ENCODE peak calls at places on chromosome 9, in eight cellular contexts. O is SK-N-SH, U is GM23338, M is Panc1, J is HCT116, K is suprapubic skin, H is upper lobe of left lung, V is stomach. C is an unnamed sample.

GRCh38 chr9:128340691-128341434 is 536 bp downstream of the SLC27A4 start:
- DNase-seq in O (peak; percentile 69), U (peak; percentile 48), M (no peak), J (no peak), K (peak; percentile 74), H (no peak), V (peak; percentile 27), C (peak; percentile 27)

GRCh38 chr9:76313771-76314170 is 80.5 kb downstream of the RFK start:
- DNase-seq in O (no peak), U (no peak), M (no peak), J (no peak), K (no peak), H (no peak), V (no peak), C (peak; percentile 49)

GRCh38 chr9:114382951-114383865 is 4.6 kb downstream of the AKNA start:
- DNase-seq in O (no peak), U (peak; percentile 83), M (no peak), J (no peak), K (no peak), H (peak; percentile 40), V (no peak), C (peak; percentile 48)

GRCh38 chr9:19703702-19704101 is 85.1 kb downstream of the SLC24A2 start:
- DNase-seq in O (no peak), U (no peak), M (no peak), J (no peak), K (no peak), H (no peak), V (no peak), C (no peak)

GRCh38 chr9:85577353-85577952 is 164.3 kb downstream of the AGTPBP1 start:
- DNase-seq in O (no peak), U (no peak), M (no peak), J (no peak), K (no peak), H (no peak), V (no peak), C (no peak)

GRCh38 chr9:98315067-98315453 is 59.6 kb upstream of the TBC1D2 start:
- DNase-seq in O (no peak), U (no peak), M (no peak), J (no peak), K (no peak), H (no peak), V (no peak), C (no peak)

GRCh38 chr9:37300620-37301368 is 121.7 kb upstream of the GRHPR start:
- DNase-seq in O (no peak), U (no peak), M (no peak), J (no peak), K (no peak), H (no peak), V (no peak), C (no peak)

GRCh38 chr9:20208951-20209350 is 413.3 kb downstream of the MLLT3 start:
- DNase-seq in O (no peak), U (no peak), M (no peak), J (no peak), K (no peak), H (no peak), V (no peak), C (no peak)

GRCh38 chr9:1535051-1535450 is 480.1 kb upstream of the SMARCA2 start:
- DNase-seq in O (no peak), U (no peak), M (no peak), J (no peak), K (no peak), H (no peak), V (no peak), C (no peak)

GRCh38 chr9:134939080-134939733 is 21.5 kb upstream of the FCN1 start:
- DNase-seq in O (no peak), U (no peak), M (no peak), J (no peak), K (no peak), H (no peak), V (no peak), C (no peak)

GRCh38 chr9:77712533-77713130 is 64.5 kb upstream of the GNA14 start:
- DNase-seq in O (no peak), U (no peak), M (no peak), J (no peak), K (no peak), H (no peak), V (no peak), C (no peak)

GRCh38 chr9:112180387-112180881 is 5.3 kb upstream of the SUSD1 start:
- DNase-seq in O (no peak), U (no peak), M (no peak), J (no peak), K (no peak), H (no peak), V (no peak), C (no peak)

GRCh38 chr9:28264368-28264767 is 691.1 kb upstream of the C9orf72 start:
- DNase-seq in O (no peak), U (no peak), M (no peak), J (no peak), K (no peak), H (no peak), V (no peak), C (no peak)

GRCh38 chr9:104361207-104361606 is 142.9 kb upstream of the OR13F1 start:
- DNase-seq in O (no peak), U (peak; percentile 35), M (no peak), J (no peak), K (no peak), H (no peak), V (no peak), C (no peak)

GRCh38 chr9:93139365-93140182 is 5.5 kb upstream of the NINJ1 start:
- DNase-seq in O (no peak), U (no peak), M (no peak), J (no peak), K (no peak), H (no peak), V (no peak), C (no peak)

GRCh38 chr9:114102484-114102883 is 3.4 kb upstream of the KIF12 start:
- DNase-seq in O (no peak), U (no peak), M (no peak), J (no peak), K (no peak), H (no peak), V (no peak), C (no peak)

GRCh38 chr9:95494416-95495371 is 22.1 kb downstream of the PTCH1 start:
- DNase-seq in O (peak; percentile 69), U (peak; percentile 70), M (no peak), J (no peak), K (no peak), H (peak; percentile 86), V (peak; percentile 58), C (peak; percentile 82)

DNA sequence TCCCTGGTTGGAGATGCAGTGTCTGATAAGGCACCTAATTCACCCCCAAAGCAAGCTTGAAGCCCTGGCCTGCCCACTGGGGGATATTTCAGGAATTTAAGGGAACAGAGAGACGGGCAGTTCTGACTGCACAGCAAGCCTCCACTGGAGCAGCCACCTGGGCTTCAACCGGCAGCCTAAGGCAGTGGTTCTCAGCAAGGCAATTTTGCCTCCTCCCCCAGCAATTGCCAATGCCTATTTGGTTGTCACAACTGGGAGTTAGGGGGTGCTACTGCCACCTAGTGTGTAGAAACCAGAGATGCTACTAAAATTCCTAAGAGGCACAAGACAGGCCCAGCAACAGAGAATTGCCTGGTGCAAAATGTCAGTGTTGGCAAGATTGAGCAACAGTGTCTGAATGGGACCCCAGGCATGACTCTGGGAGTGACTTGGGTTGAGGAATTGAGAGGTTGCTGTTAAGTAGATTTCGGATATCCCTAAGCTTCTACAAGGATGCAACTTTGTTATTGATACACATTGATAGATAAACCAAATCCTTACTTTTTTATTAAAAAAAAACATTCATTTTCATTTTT is 58.7 kb upstream of the CTSL start:
- DNase-seq in O (peak; percentile 46), U (peak; percentile 79), M (no peak), J (peak; percentile 23), K (no peak), H (no peak), V (no peak), C (no peak)
- TF ChIP-seq CTCF in O (peak; percentile 20), U (peak; percentile 63), M (peak; percentile 26), J (peak; percentile 46), K (no peak), H (peak; percentile 12), V (no peak), C (no peak)

DNA sequence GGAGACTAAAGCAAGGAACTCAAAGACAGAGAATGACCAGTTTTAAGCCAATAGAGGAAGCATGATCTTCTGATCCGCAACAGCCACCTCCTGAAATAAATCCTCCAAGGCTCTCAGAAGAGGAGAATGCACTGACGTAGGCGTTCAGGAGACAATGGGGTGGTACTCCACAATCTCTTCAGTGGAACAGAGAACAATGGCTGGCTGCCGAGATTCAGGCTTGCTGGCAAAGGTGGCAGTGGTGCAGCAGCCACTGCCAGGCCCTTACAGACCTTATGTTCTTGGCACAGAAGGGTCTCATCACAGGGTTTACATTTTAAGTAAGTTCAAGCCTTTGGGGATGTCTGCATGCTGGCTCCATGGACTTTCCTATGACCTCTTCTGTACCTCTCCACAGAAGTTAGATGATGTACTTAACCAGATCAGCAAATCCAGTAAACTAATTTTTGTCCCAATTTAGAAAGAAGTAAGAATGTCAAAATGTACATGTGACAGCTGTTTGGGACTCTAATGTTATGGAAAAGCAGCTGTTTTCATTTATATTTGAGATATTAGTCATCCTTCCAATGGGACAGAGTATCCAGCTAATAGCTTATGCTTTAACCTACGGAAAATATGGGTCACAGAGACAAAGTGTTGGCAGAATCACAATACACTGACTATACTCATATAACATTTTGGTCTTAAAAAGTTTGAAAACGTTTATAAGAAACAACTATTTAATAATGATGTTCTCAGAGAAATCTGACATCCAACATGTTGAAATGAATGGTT is 181.0 kb downstream of the MAPKAP1 start:
- DNase-seq in O (no peak), U (no peak), M (no peak), J (no peak), K (no peak), H (no peak), V (no peak), C (no peak)
- TF ChIP-seq POLR2AphosphoS5 in O (peak; percentile 62), U (no peak), M (no peak), J (no peak), K (no peak), H (no peak), V (no peak), C (no peak)

GRCh38 chr9:72292184-72292787 is 72.7 kb downstream of the ZFAND5 start:
- DNase-seq in O (peak; percentile 27), U (peak; percentile 59), M (no peak), J (no peak), K (no peak), H (no peak), V (no peak), C (no peak)
- TF ChIP-seq CTCF in O (peak; percentile 64), U (peak; percentile 63), M (peak; percentile 42), J (peak; percentile 41), K (peak; percentile 4), H (peak; percentile 66), V (peak; percentile 41), C (peak; percentile 56)

DNA sequence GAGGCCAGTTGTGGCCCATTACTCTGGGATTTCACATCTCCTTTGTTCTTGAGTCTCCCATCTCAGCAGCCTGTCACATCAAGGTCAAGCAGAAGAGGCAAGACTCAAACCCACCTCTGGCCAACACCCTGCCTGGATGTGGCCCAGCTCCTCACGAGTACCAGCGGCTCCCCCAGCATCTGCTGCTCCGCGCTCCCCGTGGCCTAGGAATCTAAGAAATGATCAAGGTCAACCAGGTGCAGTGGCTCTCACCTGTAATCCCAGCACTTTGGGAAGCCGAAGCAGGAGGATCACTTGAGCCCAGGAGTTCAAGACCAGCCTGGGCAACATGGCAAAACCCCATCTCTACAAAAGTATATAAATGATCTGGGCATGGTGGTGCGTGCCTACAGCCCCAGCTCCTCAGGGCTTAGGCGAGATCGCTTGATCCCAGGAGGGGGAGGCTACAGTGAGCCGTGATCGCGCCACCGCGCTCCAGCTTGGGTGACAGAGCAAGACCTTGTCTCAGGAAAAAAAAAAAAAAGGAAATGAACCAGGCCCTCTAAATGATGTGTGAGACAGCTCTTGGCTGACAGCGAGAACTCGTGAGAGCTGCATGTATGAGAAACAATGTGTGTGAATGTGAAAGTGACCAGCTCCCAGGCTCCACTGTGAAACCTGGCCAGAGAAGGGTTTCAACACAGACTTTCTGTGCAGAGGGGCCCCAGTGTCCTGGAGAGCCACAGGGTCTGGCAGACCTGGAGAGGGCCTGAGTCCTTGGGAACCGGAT is 61.6 kb upstream of the ANGPTL2 start:
- DNase-seq in O (no peak), U (no peak), M (no peak), J (no peak), K (peak; percentile 88), H (no peak), V (no peak), C (peak; percentile 32)
- TF ChIP-seq POLR2AphosphoS5 in O (no peak), U (no peak), M (no peak), J (no peak), K (peak; percentile 18), H (no peak), V (peak; percentile 51), C (peak; percentile 43)

C was measured in transverse colon.